ENCODE peak calls at places on chromosome 9, in five cellular contexts. N is substantia nigra, V is H9, M is ovary, Q is A549. R is an unnamed sample.

GRCh38 chr9:134551176-134551575 is 90.4 kb upstream of the COL5A1 start:
- DNase-seq in M (no peak), V (no peak), N (no peak), Q (no peak), R (no peak)

GRCh38 chr9:5587024-5587423 is 41.9 kb upstream of the RIC1 start:
- DNase-seq in M (no peak), N (no peak), V (no peak), Q (no peak), R (no peak)

GRCh38 chr9:121636411-121636865 is 15.0 kb upstream of the DAB2IP start:
- DNase-seq in Q (no peak), V (no peak), M (peak), N (no peak), R (no peak)

GRCh38 chr9:113436753-113437515 is 26.4 kb downstream of the C9orf43 start:
- DNase-seq in Q (no peak), M (no peak), N (no peak), V (no peak), R (no peak)

GRCh38 chr9:1718836-1719235 is 296.3 kb upstream of the SMARCA2 start:
- DNase-seq in V (no peak), Q (no peak), M (no peak), N (no peak), R (no peak)

GRCh38 chr9:99069532-99069931 is 35.4 kb upstream of the TGFBR1 start:
- DNase-seq in N (no peak), M (no peak), V (no peak), Q (no peak), R (no peak)

GRCh38 chr9:80794197-80794596 is 895.1 kb downstream of the TLE1 start:
- DNase-seq in M (no peak), V (no peak), Q (no peak), N (no peak), R (no peak)

GRCh38 chr9:114282926-114283325 is 40.0 kb upstream of the ORM1 start:
- DNase-seq in N (no peak), V (peak), M (peak), Q (no peak), R (no peak)

GRCh38 chr9:124320062-124320973 is 62.6 kb downstream of the NEK6 start:
- DNase-seq in M (peak), Q (peak), V (peak), N (no peak), R (peak)

GRCh38 chr9:112327718-112328450 is 5.5 kb downstream of the PTBP3 start:
- DNase-seq in M (no peak), N (no peak), Q (no peak), V (no peak), R (no peak)

GRCh38 chr9:76456202-76456926 is 2.6 kb upstream of the GCNT1 start:
- DNase-seq in Q (no peak), N (no peak), V (peak), M (no peak), R (no peak)

GRCh38 chr9:7976167-7976755 is 176.7 kb upstream of the DMAC1 start:
- DNase-seq in M (no peak), N (no peak), V (no peak), Q (no peak), R (no peak)

GRCh38 chr9:135093111-135093510 is 5.6 kb downstream of the OLFM1 start:
- DNase-seq in N (no peak), M (no peak), V (no peak), Q (no peak), R (no peak)

GRCh38 chr9:111949919-111950318 is 53.3 kb downstream of the UGCG start:
- DNase-seq in V (no peak), Q (no peak), N (no peak), M (no peak), R (no peak)

GRCh38 chr9:137428841-137429545 is 5.8 kb downstream of the NOXA1 start:
- DNase-seq in M (no peak), Q (no peak), N (no peak), V (no peak), R (no peak)

GRCh38 chr9:33468215-33468730 is 5.5 kb downstream of the NOL6 start:
- DNase-seq in N (no peak), M (peak), Q (no peak), V (no peak), R (no peak)

GRCh38 chr9:107020040-107020530 is 157.1 kb downstream of the ZNF462 start:
- DNase-seq in Q (no peak), V (no peak), M (peak), N (no peak), R (no peak)

GRCh38 chr9:128528445-128529160 is 23.8 kb upstream of the SPTAN1 start:
- DNase-seq in N (no peak), V (no peak), M (no peak), Q (no peak), R (no peak)

GRCh38 chr9:128526729-128527128 is 22.2 kb downstream of the GLE1 start:
- DNase-seq in Q (no peak), N (no peak), M (no peak), V (no peak), R (no peak)

GRCh38 chr9:128521955-128522354 is 17.4 kb downstream of the GLE1 start:
- DNase-seq in V (no peak), M (no peak), N (no peak), Q (no peak), R (no peak)

GRCh38 chr9:128529191-128529590 is 23.2 kb upstream of the SPTAN1 start:
- DNase-seq in M (no peak), V (no peak), Q (no peak), N (no peak), R (no peak)

GRCh38 chr9:128523199-128523925 is 18.8 kb downstream of the GLE1 start:
- DNase-seq in Q (no peak), N (no peak), M (peak), V (peak), R (peak)
- H3K27ac ChIP-seq in Q (no peak), N (peak), M (no peak), V (no peak), R (no peak)

GRCh38 chr9:37811906-37812476 is 11.4 kb downstream of the DCAF10 start:
- DNase-seq in V (no peak), N (no peak), M (no peak), Q (no peak), R (no peak)
- H3K27ac ChIP-seq in V (no peak), N (no peak), M (no peak), Q (no peak), R (no peak)

GRCh38 chr9:93731963-93732362 is 155.6 kb downstream of the PHF2 start:
- DNase-seq in M (no peak), V (no peak), Q (no peak), N (no peak), R (no peak)

GRCh38 chr9:93730213-93730612 is 153.8 kb downstream of the PHF2 start:
- DNase-seq in V (no peak), M (no peak), Q (no peak), N (no peak), R (no peak)

GRCh38 chr9:93726147-93726546 is 149.8 kb downstream of the PHF2 start:
- DNase-seq in N (no peak), M (no peak), Q (no peak), V (no peak), R (no peak)

GRCh38 chr9:93725382-93725781 is 149.0 kb downstream of the PHF2 start:
- DNase-seq in N (no peak), V (no peak), Q (no peak), M (no peak), R (no peak)

DNA sequence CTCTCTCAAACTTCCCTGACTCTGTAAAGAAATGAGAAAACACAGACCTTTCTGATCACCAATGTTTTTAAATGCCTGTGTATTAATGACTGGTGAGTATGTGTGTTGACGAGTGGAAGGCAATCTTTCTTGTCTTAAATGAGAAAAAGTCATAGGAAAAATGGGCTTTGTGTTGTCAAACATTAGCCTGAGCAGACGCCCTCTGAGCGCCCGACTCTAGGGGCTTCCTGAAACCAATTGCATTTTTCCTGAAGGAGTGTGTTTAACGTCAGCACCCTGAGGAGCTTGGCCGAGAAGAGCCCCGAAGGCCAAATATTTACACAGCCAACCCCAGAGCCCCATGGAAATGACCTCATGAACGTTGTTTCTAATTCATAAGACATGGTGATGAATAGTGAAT is 154.3 kb downstream of the PHF2 start:
- DNase-seq in N (no peak), Q (no peak), V (no peak), M (no peak), R (no peak)
- H3K27ac ChIP-seq in N (no peak), Q (no peak), V (no peak), M (no peak), R (no peak)

GRCh38 chr9:3359048-3359692 is 166.6 kb downstream of the RFX3 start:
- DNase-seq in Q (no peak), V (no peak), M (no peak), N (no peak), R (no peak)

GRCh38 chr9:3360245-3360644 is 165.6 kb downstream of the RFX3 start:
- DNase-seq in M (no peak), V (no peak), Q (no peak), N (no peak), R (no peak)

GRCh38 chr9:3359778-3360177 is 166.0 kb downstream of the RFX3 start:
- DNase-seq in N (no peak), Q (no peak), M (no peak), V (no peak), R (no peak)

GRCh38 chr9:3361115-3361514 is 164.7 kb downstream of the RFX3 start:
- DNase-seq in M (no peak), Q (no peak), V (no peak), N (no peak), R (no peak)

GRCh38 chr9:3361689-3362392 is 164.0 kb downstream of the RFX3 start:
- DNase-seq in M (no peak), Q (no peak), V (no peak), N (no peak), R (no peak)
- H3K27ac ChIP-seq in M (no peak), Q (no peak), V (no peak), N (no peak), R (no peak)

DNA sequence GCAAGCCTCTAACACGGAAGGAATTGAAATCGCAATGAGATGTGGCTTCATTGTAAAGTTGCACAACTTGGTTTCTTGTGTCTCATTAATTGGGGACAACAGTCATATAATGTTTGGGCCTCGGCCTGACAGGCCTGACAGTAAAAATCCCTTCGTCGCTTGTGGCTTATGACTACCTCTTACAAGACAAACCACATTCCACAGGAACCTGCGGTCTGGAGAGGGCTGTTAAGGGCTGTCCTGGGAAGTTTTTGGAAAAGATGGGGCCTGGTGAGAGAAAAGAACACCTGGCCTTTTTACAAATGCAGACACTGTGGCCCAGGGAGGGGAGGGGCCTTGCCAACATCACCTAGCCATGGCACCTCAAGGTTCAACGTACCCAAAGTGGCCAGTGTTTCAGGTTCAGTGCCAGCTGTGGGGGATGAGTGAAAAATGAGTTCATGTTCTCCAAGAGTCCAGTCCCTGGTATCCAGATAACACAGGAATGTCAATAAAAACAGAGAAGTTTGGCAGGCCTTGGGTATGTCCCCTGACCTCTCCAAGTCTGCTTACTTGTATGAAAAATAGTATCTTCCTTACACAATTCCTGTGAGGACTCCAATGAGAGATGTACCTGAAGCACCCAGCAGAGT is 22.2 kb downstream of the SHB start:
- DNase-seq in V (peak), N (no peak), Q (no peak), M (no peak), R (no peak)
- H3K27ac ChIP-seq in V (peak), N (no peak), Q (peak), M (no peak), R (peak)

GRCh38 chr9:105206821-105207699 is 37.4 kb upstream of the SLC44A1 start:
- DNase-seq in Q (no peak), M (no peak), V (no peak), N (no peak), R (no peak)

GRCh38 chr9:105204416-105204815 is 40.0 kb upstream of the SLC44A1 start:
- DNase-seq in M (no peak), N (no peak), V (no peak), Q (no peak), R (no peak)

DNA sequence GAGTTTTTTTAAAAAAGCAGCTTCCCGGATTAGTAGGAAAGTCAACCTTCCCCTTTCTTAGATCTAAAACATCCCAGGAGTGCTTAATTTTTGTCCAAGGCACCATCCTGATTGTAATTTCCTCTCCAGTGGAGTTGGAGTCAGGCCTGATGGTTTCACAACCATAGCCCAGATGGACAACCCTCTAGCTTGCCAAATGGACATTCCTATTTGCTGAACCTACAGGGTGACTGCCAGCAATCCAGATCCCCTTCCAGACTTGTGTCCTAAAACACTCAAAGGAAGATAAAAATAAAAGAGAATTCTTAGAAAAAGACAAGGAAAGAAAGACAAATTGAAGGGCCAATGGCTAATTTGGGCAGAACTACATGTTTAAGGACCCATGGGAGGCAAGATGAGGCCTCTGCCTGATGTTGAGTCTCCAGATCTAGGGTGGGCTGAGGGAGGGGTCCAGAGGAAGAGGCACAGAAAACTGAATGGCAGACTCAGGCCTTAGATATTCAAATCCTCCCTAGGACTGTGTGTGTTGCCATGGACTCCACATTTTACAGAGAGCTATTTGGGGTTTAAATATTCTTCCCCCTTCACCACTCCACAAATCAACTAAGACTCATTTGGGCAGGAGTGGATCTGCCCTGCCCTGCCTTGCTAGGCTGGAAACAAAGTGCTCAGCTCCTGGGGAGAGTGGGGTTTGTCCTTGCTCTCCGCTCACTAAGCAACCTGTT is 38.5 kb upstream of the SLC44A1 start:
- DNase-seq in V (no peak), Q (no peak), M (peak), N (no peak), R (no peak)
- H3K27ac ChIP-seq in V (no peak), Q (peak), M (peak), N (no peak), R (peak)

DNA sequence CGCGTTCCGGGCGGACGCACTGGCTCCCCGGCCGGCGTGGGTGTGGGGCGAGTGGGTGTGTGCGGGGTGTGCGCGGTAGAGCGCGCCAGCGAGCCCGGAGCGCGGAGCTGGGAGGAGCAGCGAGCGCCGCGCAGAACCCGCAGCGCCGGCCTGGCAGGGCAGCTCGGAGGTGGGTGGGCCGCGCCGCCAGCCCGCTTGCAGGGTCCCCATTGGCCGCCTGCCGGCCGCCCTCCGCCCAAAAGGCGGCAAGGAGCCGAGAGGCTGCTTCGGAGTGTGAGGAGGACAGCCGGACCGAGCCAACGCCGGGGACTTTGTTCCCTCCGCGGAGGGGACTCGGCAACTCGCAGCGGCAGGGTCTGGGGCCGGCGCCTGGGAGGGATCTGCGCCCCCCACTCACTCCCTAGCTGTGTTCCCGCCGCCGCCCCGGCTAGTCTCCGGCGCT is at the start of gene DAPK1:
- DNase-seq in N (no peak), M (peak), Q (peak), V (peak), R (peak)
- H3K27ac ChIP-seq in N (no peak), M (peak), Q (peak), V (no peak), R (peak)

GRCh38 chr9:68740561-68740960 is 35.5 kb downstream of the PIP5K1B start:
- DNase-seq in N (no peak), M (no peak), V (no peak), Q (no peak), R (no peak)

GRCh38 chr9:68739631-68740174 is 34.7 kb downstream of the PIP5K1B start:
- DNase-seq in N (no peak), M (no peak), Q (no peak), V (no peak), R (no peak)

GRCh38 chr9:68738346-68738745 is 33.3 kb downstream of the PIP5K1B start:
- DNase-seq in M (no peak), V (no peak), Q (no peak), N (no peak), R (peak)

GRCh38 chr9:68741234-68741633 is 36.2 kb downstream of the PIP5K1B start:
- DNase-seq in Q (no peak), N (no peak), V (no peak), M (no peak), R (no peak)

DNA sequence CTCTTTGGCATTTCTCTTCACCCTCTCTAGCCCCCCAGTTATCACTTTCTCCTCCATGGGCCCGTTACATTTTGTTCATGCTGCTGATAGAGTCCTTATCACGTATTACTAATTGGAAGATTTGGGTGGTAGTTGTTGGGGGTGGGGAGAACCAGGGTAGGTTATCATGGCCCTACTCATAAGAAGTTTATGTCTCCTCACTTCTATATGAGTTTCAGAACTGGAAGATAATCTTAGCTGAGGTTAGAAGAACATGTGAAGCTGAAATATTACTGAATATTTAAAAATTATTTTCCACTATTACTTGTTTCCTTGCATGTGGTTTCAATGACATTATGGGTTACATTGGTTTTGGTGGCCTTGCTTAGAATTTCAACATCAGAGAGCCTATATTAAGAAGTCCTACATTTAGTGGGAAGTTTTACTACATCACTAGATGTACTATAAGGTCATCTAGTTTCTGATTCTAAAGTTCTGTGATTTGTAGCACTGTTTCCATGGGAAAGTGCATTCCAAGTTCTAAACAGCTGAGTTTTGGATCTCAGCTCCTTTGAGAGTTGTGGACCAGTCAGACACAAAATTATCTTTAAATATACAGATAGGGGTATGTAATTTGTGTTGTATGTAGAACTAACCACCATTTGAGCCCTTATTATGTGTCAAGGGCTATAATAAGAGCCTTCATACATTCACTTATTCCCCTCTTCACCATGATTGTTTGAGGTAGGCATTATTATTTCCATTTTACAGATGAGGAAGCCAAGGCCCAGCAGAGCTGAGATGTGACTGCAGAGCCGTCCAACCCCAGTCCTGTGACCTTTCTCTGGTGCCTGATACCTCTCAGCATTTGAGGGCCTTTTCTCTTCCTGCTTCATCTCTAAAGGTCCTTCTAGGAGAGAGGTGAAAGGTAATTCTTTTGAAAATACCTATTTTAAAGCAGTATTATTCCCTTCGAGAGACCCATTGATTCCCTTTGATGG is 37.0 kb downstream of the PIP5K1B start:
- DNase-seq in M (no peak), V (no peak), Q (no peak), N (no peak), R (no peak)
- H3K27ac ChIP-seq in M (no peak), V (no peak), Q (no peak), N (no peak), R (no peak)

R was measured in heart right ventricle.